ENCODE peak calls at places on chromosomes 16 and 17, in four cellular contexts. Y is RWPE2; I is skeletal muscle cell; K is effector memory CD4-positive, alpha-beta T cell. A is an unnamed sample.
A peak's percentile ranks its signal among the peaks of the same experiment; 100 is the strongest.

GRCh38 chr16:84054271-84054670 is 11.7 kb upstream of the SLC38A8 start:
- DNase-seq in Y (no peak), I (no peak), K (no peak), A (no peak)

GRCh38 chr17:27741361-27741861 is 58.9 kb downstream of the NOS2 start:
- DNase-seq in Y (no peak), I (no peak), K (no peak), A (no peak)

GRCh38 chr17:51240275-51240674 is 19.6 kb downstream of the MBTD1 start:
- DNase-seq in Y (no peak), I (no peak), K (no peak), A (no peak)

GRCh38 chr16:87701066-87701425 is 64.7 kb downstream of the KLHDC4 start:
- DNase-seq in Y (no peak), I (no peak), K (no peak), A (no peak)

GRCh38 chr17:1040216-1040600 is 43.3 kb downstream of the TIMM22 start:
- DNase-seq in Y (no peak), I (no peak), K (no peak), A (no peak)

GRCh38 chr17:77049440-77049839 is 91.3 kb upstream of the SEC14L1 start:
- DNase-seq in Y (no peak), I (no peak), K (no peak), A (no peak)

GRCh38 chr16:13453938-13454553 is 465.9 kb upstream of the ERCC4 start:
- DNase-seq in Y (no peak), I (no peak), K (no peak), A (peak; percentile 29)

GRCh38 chr17:50122945-50123344 is 7.0 kb downstream of the SAMD14 start:
- DNase-seq in Y (no peak), I (no peak), K (no peak), A (no peak)

GRCh38 chr16:70746040-70746707 is 54.8 kb downstream of the VAC14 start:
- DNase-seq in Y (no peak), I (peak; percentile 65), K (no peak), A (no peak)

GRCh38 chr17:55295411-55296170 is 30.8 kb downstream of the HLF start:
- DNase-seq in Y (no peak), I (no peak), K (peak; percentile 29), A (peak; percentile 27)

GRCh38 chr16:88373927-88374492 is 8.7 kb upstream of the ZNF469 start:
- DNase-seq in Y (peak; percentile 27), I (no peak), K (no peak), A (no peak)

GRCh38 chr16:71423865-71424264 is 18.0 kb downstream of the TLE7 start:
- DNase-seq in Y (no peak), I (no peak), K (no peak), A (no peak)

GRCh38 chr16:75555213-75555706 is 792 bp downstream of the TMEM231 start:
- DNase-seq in Y (peak; percentile 95), I (peak; percentile 72), K (no peak), A (peak; percentile 63)

GRCh38 chr16:57627184-57627871 is 1.1 kb upstream of the ADGRG1 start:
- DNase-seq in Y (peak; percentile 62), I (peak; percentile 59), K (no peak), A (peak; percentile 71)

GRCh38 chr16:57628008-57628781 is at the start of gene ADGRG1:
- DNase-seq in Y (peak; percentile 95), I (peak; percentile 88), K (no peak), A (peak; percentile 68)

GRCh38 chr16:57630402-57630787 is 2.0 kb downstream of the ADGRG1 start:
- DNase-seq in Y (no peak), I (no peak), K (no peak), A (no peak)

GRCh38 chr16:57629516-57630401 is 1.3 kb downstream of the ADGRG1 start:
- DNase-seq in Y (no peak), I (no peak), K (no peak), A (no peak)

DNA sequence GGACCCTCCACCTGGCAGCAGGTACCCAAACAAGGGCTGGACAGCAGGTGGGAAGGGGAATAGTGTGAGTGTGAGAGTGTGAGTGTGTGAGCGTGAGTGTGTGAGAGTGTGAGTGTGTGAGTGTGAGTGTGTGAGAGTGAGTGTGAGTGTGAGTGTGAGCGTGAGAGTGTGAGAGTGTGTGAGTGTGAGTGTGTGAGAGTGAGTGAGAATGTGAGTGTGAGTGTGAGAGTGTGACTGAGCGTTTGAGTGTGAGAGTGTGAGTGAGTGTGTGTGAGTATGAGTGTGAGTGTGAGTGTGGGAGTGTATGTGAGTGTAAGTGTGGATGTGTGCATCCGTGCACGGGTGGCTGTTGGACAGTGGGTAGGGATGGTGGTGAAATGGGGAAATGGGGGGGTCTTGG is 352 bp downstream of the ADGRG1 start:
- DNase-seq in Y (no peak), I (no peak), K (no peak), A (no peak)
- H3K4me3 ChIP-seq in Y (no peak overlapping the region), I (peak overlapping the region; percentile 25), K (no peak overlapping the region), A (peak overlapping the region; percentile 11)

DNA sequence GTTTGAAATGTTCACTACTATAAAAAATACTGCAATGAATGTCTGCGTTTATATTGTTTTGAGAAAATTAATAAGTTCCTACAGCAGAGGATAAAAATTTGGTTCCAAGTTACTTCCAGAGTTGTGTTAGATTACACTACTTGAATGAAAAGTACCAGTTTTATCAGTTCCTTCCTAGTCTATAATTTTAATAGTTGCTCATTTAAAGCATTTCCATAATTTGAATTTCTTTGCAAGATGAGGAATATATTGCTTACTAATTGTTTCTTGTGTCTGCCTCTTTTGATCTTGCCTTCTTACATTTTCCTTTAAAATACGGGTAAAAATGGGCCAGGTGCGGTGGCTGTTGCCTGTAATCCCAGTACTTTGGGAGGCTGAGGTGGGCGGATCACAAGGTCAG is 4.0 kb downstream of the EMC6 start:
- DNase-seq in Y (no peak), I (no peak), K (no peak), A (no peak)
- H3K4me3 ChIP-seq in Y (no peak overlapping the region), I (no peak overlapping the region), K (no peak overlapping the region), A (no peak overlapping the region)

GRCh38 chr17:17724991-17725852 is 44.0 kb downstream of the RAI1 start:
- DNase-seq in Y (no peak), I (no peak), K (no peak), A (no peak)
- H3K4me3 ChIP-seq in Y (no peak overlapping the region), I (peak overlapping the region; percentile 61), K (peak overlapping the region; percentile 66), A (peak overlapping the region; percentile 53)

GRCh38 chr17:81032641-81033422 is 2.1 kb upstream of the BAIAP2 start:
- DNase-seq in Y (no peak), I (no peak), K (no peak), A (no peak)

GRCh38 chr17:81031571-81032550 is 3.1 kb upstream of the BAIAP2 start:
- DNase-seq in Y (no peak), I (no peak), K (no peak), A (no peak)

GRCh38 chr17:81029859-81030258 is 5.1 kb upstream of the BAIAP2 start:
- DNase-seq in Y (no peak), I (no peak), K (no peak), A (no peak)

GRCh38 chr17:81028506-81028858 is 6.5 kb upstream of the BAIAP2 start:
- DNase-seq in Y (peak; percentile 61), I (no peak), K (no peak), A (no peak)

GRCh38 chr17:81030726-81031570 is 4.0 kb upstream of the BAIAP2 start:
- DNase-seq in Y (peak; percentile 65), I (no peak), K (no peak), A (no peak)
- H3K4me3 ChIP-seq in Y (no peak overlapping the region), I (no peak overlapping the region), K (no peak overlapping the region), A (no peak overlapping the region)

GRCh38 chr17:4534928-4535666 is 20.1 kb downstream of the MYBBP1A start:
- DNase-seq in Y (no peak), I (no peak), K (no peak), A (no peak)
- H3K4me3 ChIP-seq in Y (no peak overlapping the region), I (no peak overlapping the region), K (no peak overlapping the region), A (no peak overlapping the region)

DNA sequence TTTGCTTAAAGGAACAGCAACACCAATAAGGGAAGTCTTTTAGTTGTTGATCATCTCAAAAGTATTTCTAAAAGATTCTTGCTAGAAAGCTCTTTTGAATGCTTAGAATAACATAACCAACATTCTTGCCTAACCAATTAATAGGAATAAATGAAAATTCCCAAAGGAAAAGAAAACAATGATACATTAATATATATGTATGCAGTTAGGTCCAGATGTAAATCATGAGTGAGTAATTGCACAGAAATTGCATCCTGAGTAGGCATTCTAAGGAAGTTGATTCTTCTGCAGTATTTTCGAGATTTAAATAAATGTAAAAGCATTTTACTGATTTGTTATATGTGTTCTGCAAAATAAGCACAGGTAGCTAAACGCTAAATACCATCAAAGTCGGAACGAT is 22.1 kb downstream of the COX10 start:
- DNase-seq in Y (no peak), I (no peak), K (no peak), A (no peak)
- H3K4me3 ChIP-seq in Y (no peak overlapping the region), I (no peak overlapping the region), K (no peak overlapping the region), A (no peak overlapping the region)

DNA sequence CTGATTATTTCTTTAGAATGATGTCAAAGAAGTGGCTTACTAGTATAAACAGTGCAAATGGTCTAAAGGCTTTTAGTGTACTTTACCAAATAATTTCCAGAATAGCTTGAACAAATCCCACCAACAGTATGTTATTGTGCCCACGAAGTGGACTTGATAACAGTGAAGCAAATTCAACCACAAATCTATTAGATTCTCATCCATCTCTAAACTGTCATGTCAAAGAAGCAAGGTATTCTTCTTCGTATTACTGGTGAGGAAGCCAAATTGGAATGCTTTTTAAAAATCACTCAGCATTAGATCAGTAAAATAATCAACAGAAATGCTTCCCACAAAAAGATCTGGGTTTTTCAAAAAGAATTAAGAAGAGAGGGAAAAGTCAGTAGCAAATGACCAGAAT is 114.8 kb downstream of the CYB561 start:
- DNase-seq in Y (no peak), I (no peak), K (no peak), A (no peak)
- H3K4me3 ChIP-seq in Y (no peak overlapping the region), I (no peak overlapping the region), K (no peak overlapping the region), A (no peak overlapping the region)

DNA sequence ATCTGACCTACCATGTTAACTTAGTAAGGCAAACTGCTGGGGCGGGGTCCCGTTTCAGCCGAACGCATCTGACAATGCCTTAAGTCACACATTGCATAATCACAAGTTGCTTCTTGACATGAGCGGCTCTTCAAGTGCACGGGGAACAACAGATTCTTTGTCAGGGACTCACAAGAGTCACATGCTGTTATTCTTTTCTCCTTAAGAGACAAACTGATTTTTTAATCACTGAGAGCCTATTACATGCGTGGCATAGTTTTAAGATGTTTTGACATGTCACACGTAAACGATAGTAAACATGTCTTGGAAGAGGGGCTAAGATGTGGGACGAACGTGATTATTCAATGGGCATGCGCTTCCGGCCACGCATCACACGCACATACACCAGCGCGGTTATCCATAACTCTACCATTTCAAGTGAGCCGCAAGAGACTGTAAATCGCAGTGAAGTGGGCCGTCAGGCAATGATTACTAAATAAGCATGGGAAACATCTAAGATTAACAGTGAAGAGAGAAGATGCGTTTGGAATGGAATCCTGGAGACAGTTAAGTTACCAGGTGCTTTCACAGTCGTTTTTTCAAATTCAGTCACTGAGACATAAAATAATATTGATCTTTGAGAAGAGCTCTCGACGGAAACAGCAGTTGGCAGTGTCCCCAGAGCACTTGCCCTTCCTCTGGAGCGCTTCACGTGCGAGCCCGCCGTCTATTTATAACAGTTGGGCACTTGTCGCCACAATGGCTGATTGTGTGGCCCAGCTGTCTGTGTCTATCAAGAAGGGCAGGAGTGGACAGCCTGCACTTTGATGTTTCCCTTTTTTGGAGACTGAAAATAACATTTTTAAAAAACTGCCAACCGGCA is 63.2 kb downstream of the ADCY9 start:
- DNase-seq in Y (no peak), I (no peak), K (no peak), A (no peak)
- H3K4me3 ChIP-seq in Y (no peak overlapping the region), I (no peak overlapping the region), K (no peak overlapping the region), A (no peak overlapping the region)

A was measured in astrocyte of the cerebellum.